ENCODE peak calls at places on chromosomes 2 and 18, in ten cellular contexts. W is cardiac fibroblast; A is CD8-positive, alpha-beta T cell; K is cardiac muscle cell; F is bronchial epithelial cell; J is mucosa of descending colon; D is heart left ventricle; N is body of pancreas; I is upper lobe of right lung; Q is tibial nerve. S is an unnamed sample.

GRCh38 chr18:12038661-12039417 is 54.8 kb upstream of the ANKRD62 start:
- DNase-seq in W (peak), A (peak), K (peak), F (peak), J (peak), D (peak), N (peak), I (peak), Q (peak), S (peak)

GRCh38 chr2:37201766-37202165 is 5.5 kb downstream of the CEBPZOS start:
- DNase-seq in W (no peak), A (no peak), K (no peak), F (no peak), J (no peak), D (no peak), N (no peak), I (no peak), Q (no peak), S (no peak)

GRCh38 chr2:130985206-130985779 is 108.0 kb downstream of the FAM168B start:
- DNase-seq in W (no peak), A (no peak), K (no peak), F (no peak), J (no peak), D (no peak), N (no peak), I (no peak), Q (no peak), S (no peak)

GRCh38 chr2:23589739-23590138 is 204.8 kb downstream of the KLHL29 start:
- DNase-seq in W (no peak), A (no peak), K (no peak), F (peak), J (no peak), D (peak), N (no peak), I (no peak), Q (no peak), S (no peak)

GRCh38 chr2:173459363-173459762 is 104.7 kb downstream of the CDCA7 start:
- DNase-seq in W (no peak), A (no peak), K (no peak), F (peak), J (no peak), D (no peak), N (no peak), I (no peak), Q (no peak), S (no peak)

GRCh38 chr2:121346407-121346806 is 61.4 kb upstream of the TFCP2L1 start:
- DNase-seq in W (no peak), A (no peak), K (no peak), F (peak), J (no peak), D (no peak), N (no peak), I (no peak), Q (no peak), S (no peak)

GRCh38 chr18:46247938-46248337 is 143.8 kb downstream of the HAUS1 start:
- DNase-seq in W (no peak), A (no peak), K (no peak), F (no peak), J (no peak), D (no peak), N (no peak), I (no peak), Q (no peak), S (no peak)

GRCh38 chr2:19607400-19607799 is 249.0 kb upstream of the OSR1 start:
- DNase-seq in W (peak), A (no peak), K (no peak), F (no peak), J (no peak), D (no peak), N (no peak), I (no peak), Q (no peak), S (no peak)

GRCh38 chr2:200509608-200510433 is at the start of gene KCTD18:
- DNase-seq in W (peak), A (peak), K (peak), F (peak), J (peak), D (peak), N (peak), I (peak), Q (peak), S (peak)

GRCh38 chr18:49013961-49014604 is 63.3 kb upstream of the SMAD7 start:
- DNase-seq in W (no peak), A (no peak), K (no peak), F (no peak), J (no peak), D (no peak), N (no peak), I (peak), Q (no peak), S (no peak)

GRCh38 chr2:111185496-111186022 is 64.8 kb downstream of the BCL2L11 start:
- DNase-seq in W (no peak), A (no peak), K (peak), F (no peak), J (peak), D (peak), N (peak), I (peak), Q (no peak), S (no peak)

GRCh38 chr2:160375802-160376469 is 117.7 kb downstream of the RBMS1 start:
- DNase-seq in W (peak), A (no peak), K (no peak), F (peak), J (no peak), D (no peak), N (no peak), I (no peak), Q (no peak), S (no peak)

GRCh38 chr18:75810481-75810880 is 383.0 kb upstream of the SMIM21 start:
- DNase-seq in W (no peak), A (no peak), K (no peak), F (no peak), J (no peak), D (no peak), N (no peak), I (no peak), Q (no peak), S (no peak)

GRCh38 chr2:182018218-182018617 is 32.6 kb downstream of the PPP1R1C start:
- DNase-seq in W (peak), A (no peak), K (no peak), F (peak), J (no peak), D (no peak), N (no peak), I (no peak), Q (no peak), S (no peak)

GRCh38 chr2:71889991-71890684 is 257.5 kb downstream of the CYP26B1 start:
- DNase-seq in W (peak), A (no peak), K (no peak), F (peak), J (no peak), D (peak), N (no peak), I (no peak), Q (peak), S (no peak)

GRCh38 chr2:190407246-190407661 is 901 bp upstream of the MFSD6 start:
- DNase-seq in W (no peak), A (no peak), K (no peak), F (no peak), J (no peak), D (no peak), N (no peak), I (no peak), Q (no peak), S (no peak)

GRCh38 chr18:8780227-8780626 is 74.9 kb downstream of the MTCL1 start:
- DNase-seq in W (no peak), A (no peak), K (no peak), F (no peak), J (no peak), D (no peak), N (peak), I (no peak), Q (no peak), S (no peak)

GRCh38 chr2:46413111-46413510 is 66.3 kb upstream of the TMEM247 start:
- DNase-seq in W (no peak), A (no peak), K (no peak), F (peak), J (no peak), D (no peak), N (no peak), I (no peak), Q (no peak), S (no peak)

GRCh38 chr2:217996345-217996744 is 6.5 kb downstream of the TNS1 start:
- DNase-seq in W (peak), A (no peak), K (no peak), F (peak), J (no peak), D (peak), N (peak), I (no peak), Q (peak), S (no peak)

GRCh38 chr2:33670392-33670937 is 71.4 kb upstream of the FAM98A start:
- DNase-seq in W (no peak), A (no peak), K (no peak), F (no peak), J (no peak), D (no peak), N (no peak), I (no peak), Q (no peak), S (no peak)

GRCh38 chr2:39954346-39954745 is 175.3 kb upstream of the THUMPD2 start:
- DNase-seq in W (no peak), A (no peak), K (no peak), F (peak), J (no peak), D (no peak), N (no peak), I (no peak), Q (no peak), S (no peak)

GRCh38 chr18:58025733-58026132 is 18.3 kb upstream of the NEDD4L start:
- DNase-seq in W (no peak), A (no peak), K (no peak), F (peak), J (no peak), D (no peak), N (no peak), I (no peak), Q (no peak), S (no peak)

GRCh38 chr18:36047521-36047920 is 19.8 kb downstream of the RPRD1A start:
- DNase-seq in W (no peak), A (no peak), K (no peak), F (no peak), J (no peak), D (no peak), N (no peak), I (no peak), Q (no peak), S (no peak)

GRCh38 chr2:159072795-159073194 is 104.4 kb downstream of the TANC1 start:
- DNase-seq in W (peak), A (no peak), K (no peak), F (peak), J (no peak), D (no peak), N (no peak), I (no peak), Q (no peak), S (no peak)

GRCh38 chr2:85433511-85434089 is 15.1 kb downstream of the SH2D6 start:
- DNase-seq in W (peak), A (no peak), K (no peak), F (peak), J (peak), D (peak), N (peak), I (peak), Q (peak), S (peak)

DNA sequence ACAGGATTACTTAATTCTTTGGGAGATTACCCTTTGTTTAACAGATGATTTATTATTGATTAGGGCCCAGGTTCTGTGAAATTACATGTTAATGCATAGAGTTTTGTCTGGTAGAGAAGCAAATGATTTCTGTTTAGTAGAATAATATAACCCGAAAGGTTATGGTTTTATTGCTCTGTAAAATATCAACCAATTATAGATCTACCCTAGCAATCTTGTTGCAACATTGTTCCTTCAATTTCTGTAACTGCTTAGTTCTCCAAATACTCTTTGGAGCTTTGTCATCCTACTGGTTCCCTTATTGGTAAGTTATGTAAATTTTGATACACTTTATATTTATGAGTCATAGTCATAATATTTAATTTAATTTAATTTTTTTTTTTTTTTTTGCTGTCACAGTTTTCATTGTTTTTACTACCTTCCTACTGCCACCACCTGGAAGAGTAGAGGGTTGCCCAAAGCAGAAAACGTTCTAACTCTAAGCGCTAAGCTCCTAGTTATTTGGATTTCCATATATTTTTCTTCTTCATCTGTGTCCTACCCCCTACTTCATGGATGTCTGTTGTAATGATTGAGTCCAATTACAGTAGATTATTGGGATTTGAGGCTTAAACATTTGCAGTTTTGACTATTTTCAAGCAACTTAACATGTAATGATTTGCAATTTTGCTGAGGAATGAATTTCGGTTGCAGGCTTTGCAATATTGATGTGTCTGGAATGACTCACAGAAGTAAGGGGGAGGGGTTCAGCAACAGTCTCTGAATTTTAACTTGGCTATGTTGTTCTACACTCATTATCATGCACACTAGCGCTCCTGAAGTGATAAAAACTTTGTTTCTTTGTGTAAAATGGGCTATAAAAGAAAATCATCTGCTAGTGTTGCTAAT is 51.0 kb downstream of the NABP1 start:
- DNase-seq in W (no peak), A (no peak), K (no peak), F (peak), J (no peak), D (no peak), N (no peak), I (no peak), Q (no peak), S (no peak)
- TF ChIP-seq CTCF in W (no peak), A (no peak), K (no peak), F (no peak), J (no peak), D (no peak), N (no peak), I (no peak), Q (no peak), S (no peak)

GRCh38 chr2:25052948-25053477 is 11.1 kb downstream of the EFR3B start:
- DNase-seq in W (peak), A (no peak), K (peak), F (no peak), J (no peak), D (no peak), N (no peak), I (no peak), Q (no peak), S (no peak)

GRCh38 chr2:25044990-25045389 is 3.1 kb downstream of the EFR3B start:
- DNase-seq in W (no peak), A (no peak), K (no peak), F (no peak), J (no peak), D (no peak), N (no peak), I (no peak), Q (no peak), S (no peak)

GRCh38 chr2:25054720-25055119 is 12.8 kb downstream of the EFR3B start:
- DNase-seq in W (no peak), A (no peak), K (no peak), F (no peak), J (no peak), D (no peak), N (no peak), I (no peak), Q (no peak), S (no peak)

GRCh38 chr2:25050128-25050527 is 8.3 kb downstream of the EFR3B start:
- DNase-seq in W (no peak), A (no peak), K (no peak), F (no peak), J (no peak), D (no peak), N (no peak), I (no peak), Q (no peak), S (no peak)

GRCh38 chr2:25049422-25049821 is 7.5 kb downstream of the EFR3B start:
- DNase-seq in W (no peak), A (no peak), K (no peak), F (no peak), J (no peak), D (no peak), N (no peak), I (no peak), Q (no peak), S (no peak)
- TF ChIP-seq CTCF in W (no peak), A (no peak), K (no peak), F (no peak), J (no peak), D (no peak), N (no peak), I (no peak), Q (no peak), S (no peak)

GRCh38 chr2:178512491-178512890 is 32.2 kb downstream of the PLEKHA3 start:
- DNase-seq in W (no peak), A (no peak), K (no peak), F (peak), J (no peak), D (no peak), N (no peak), I (no peak), Q (no peak), S (no peak)
- TF ChIP-seq CTCF in W (no peak), A (no peak), K (no peak), F (no peak), J (no peak), D (no peak), N (no peak), I (no peak), Q (no peak), S (no peak)

DNA sequence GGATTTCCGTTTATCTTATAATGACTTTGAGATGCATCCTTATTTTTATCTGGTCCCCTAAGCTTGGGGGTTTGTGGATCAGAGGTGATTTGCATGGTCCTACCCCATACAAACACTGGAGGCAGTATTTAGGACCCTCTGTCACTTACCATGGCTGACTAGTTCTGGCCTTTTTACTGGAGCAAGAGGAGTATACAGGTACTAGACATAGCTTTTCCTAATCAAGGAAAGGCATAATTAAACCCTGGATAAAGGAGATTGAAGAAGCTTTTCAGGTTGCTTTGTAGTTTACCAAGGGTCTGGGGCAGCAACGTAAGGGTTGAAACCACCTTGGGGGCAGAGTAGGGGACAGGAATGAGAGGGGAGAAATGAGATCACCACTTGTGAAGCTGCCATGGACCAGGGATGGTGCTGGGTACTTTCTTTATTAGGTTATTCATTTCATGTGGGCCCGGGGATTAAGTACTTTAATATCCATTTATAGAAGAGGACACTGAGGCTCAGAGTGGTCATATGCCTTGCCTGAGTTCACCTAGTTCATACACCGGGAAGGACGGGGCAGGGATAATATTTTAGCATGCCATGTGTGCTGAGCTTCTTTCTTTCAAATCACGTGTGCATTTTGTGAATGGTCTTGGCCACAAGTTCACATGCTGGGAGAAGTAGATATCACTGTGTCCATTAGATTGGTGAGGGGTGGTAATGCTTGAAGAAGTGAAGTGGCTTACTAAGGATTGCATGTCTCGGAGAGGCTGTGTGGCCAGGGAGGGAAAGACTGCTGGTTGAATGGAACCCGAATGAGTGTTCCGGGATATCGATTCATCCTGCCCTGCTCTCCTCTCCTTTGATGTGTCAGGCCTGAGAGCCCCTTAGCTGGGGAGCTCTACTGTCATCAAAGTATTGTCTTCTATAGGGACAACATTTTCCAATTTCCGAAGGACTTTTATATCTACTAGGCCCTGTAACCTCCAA is 186.9 kb downstream of the MYCN start:
- DNase-seq in W (no peak), A (no peak), K (no peak), F (no peak), J (no peak), D (no peak), N (no peak), I (no peak), Q (peak), S (no peak)
- TF ChIP-seq CTCF in W (no peak), A (no peak), K (no peak), F (no peak), J (no peak), D (no peak), N (no peak), I (no peak), Q (no peak), S (no peak)